ENCODE peak calls at places on chromosomes 13 and 19, in nine cellular contexts. T is endodermal cell; V is endothelial cell; H is stimulated activated CD8-positive, alpha-beta memory T cell treated with anti-CD3 and anti-CD28 coated beads, Interleukin-2, amount 100 ng/mL, for 1 hour; R is SJSA1; A is T-helper 2 cell; E is fibroblast of the conjunctiva; M is ascending aorta; W is Right ventricle myocardium inferior. F is an unnamed sample.
A peak's percentile ranks its signal among the peaks of the same experiment; 100 is the strongest.

GRCh38 chr13:26401069-26401468 is 147.1 kb downstream of the CDK8 start:
- DNase-seq in T (no peak), V (no peak), H (no peak), R (no peak), A (no peak), E (no peak), M (no peak), W (no peak), F (no peak)

GRCh38 chr13:76339649-76340048 is 546.6 kb downstream of the KCTD12 start:
- DNase-seq in T (no peak), V (no peak), H (no peak), R (no peak), A (no peak), E (no peak), M (no peak), W (no peak), F (no peak)

GRCh38 chr19:11560404-11560988 is 1.5 kb upstream of the ELOF1 start:
- DNase-seq in T (peak; percentile 84), V (peak; percentile 71), H (no peak), R (peak; percentile 64), A (no peak), E (peak; percentile 65), M (no peak), W (no peak), F (peak; percentile 14)

GRCh38 chr13:42107006-42107405 is 58.6 kb downstream of the DGKH start:
- DNase-seq in T (no peak), V (no peak), H (no peak), R (no peak), A (no peak), E (no peak), M (no peak), W (no peak), F (no peak)

GRCh38 chr19:1825909-1826556 is 14.0 kb upstream of the ATP8B3 start:
- DNase-seq in T (peak; percentile 96), V (peak; percentile 84), H (peak; percentile 56), R (peak; percentile 81), A (peak; percentile 60), E (peak; percentile 37), M (no peak), W (peak; percentile 85), F (peak; percentile 67)

GRCh38 chr13:95530178-95530577 is 22.3 kb upstream of the CLDN10 start:
- DNase-seq in T (no peak), V (no peak), H (no peak), R (no peak), A (no peak), E (peak; percentile 31), M (no peak), W (no peak), F (no peak)

GRCh38 chr13:97307882-97308624 is 85.9 kb downstream of the MBNL2 start:
- DNase-seq in T (no peak), V (no peak), H (no peak), R (peak; percentile 87), A (no peak), E (no peak), M (no peak), W (no peak), F (no peak)

GRCh38 chr13:46667687-46668281 is 114.8 kb downstream of the LRCH1 start:
- DNase-seq in T (no peak), V (no peak), H (no peak), R (no peak), A (no peak), E (no peak), M (no peak), W (no peak), F (no peak)

GRCh38 chr19:51415187-51415586 is 2.3 kb downstream of the SIGLEC10 start:
- DNase-seq in T (no peak), V (no peak), H (no peak), R (no peak), A (no peak), E (no peak), M (no peak), W (no peak), F (no peak)

GRCh38 chr13:93080166-93080565 is 146.4 kb upstream of the GPC6 start:
- DNase-seq in T (no peak), V (no peak), H (no peak), R (no peak), A (no peak), E (no peak), M (no peak), W (no peak), F (no peak)

GRCh38 chr19:33251526-33252090 is 26.0 kb upstream of the SLC7A10 start:
- DNase-seq in T (no peak), V (no peak), H (no peak), R (no peak), A (no peak), E (no peak), M (no peak), W (peak; percentile 9), F (no peak)

GRCh38 chr13:48000559-48001126 is 430 bp downstream of the SUCLA2 start:
- DNase-seq in T (no peak), V (no peak), H (no peak), R (no peak), A (no peak), E (no peak), M (no peak), W (no peak), F (no peak)

GRCh38 chr19:38557205-38557799 is 60.5 kb downstream of the MAP4K1 start:
- DNase-seq in T (no peak), V (no peak), H (no peak), R (no peak), A (no peak), E (no peak), M (no peak), W (no peak), F (no peak)

GRCh38 chr19:51799311-51799997 is 4.5 kb downstream of the FPR3 start:
- DNase-seq in T (no peak), V (no peak), H (no peak), R (peak; percentile 61), A (no peak), E (peak; percentile 90), M (peak; percentile 67), W (peak; percentile 92), F (no peak)

GRCh38 chr13:65881561-65882155 is 1348.5 kb downstream of the PCDH9 start:
- DNase-seq in T (no peak), V (no peak), H (no peak), R (no peak), A (no peak), E (no peak), M (no peak), W (no peak), F (no peak)